ENCODE peak calls at places on chromosome 15, in four cellular contexts. M is breast epithelium, B is epithelial cell of esophagus, F is left ventricle myocardium inferior. H is an unnamed sample.

GRCh38 chr15:60787737-60788513 is 309.0 kb upstream of the ICE2 start:
- DNase-seq in M (no peak), F (no peak), B (no peak), H (peak)

GRCh38 chr15:62647195-62647865 is 395.2 kb upstream of the TPM1 start:
- DNase-seq in M (no peak), F (no peak), B (peak), H (no peak)

GRCh38 chr15:28082891-28083688 is 16.0 kb downstream of the OCA2 start:
- DNase-seq in F (no peak), M (no peak), B (no peak), H (no peak)

GRCh38 chr15:99983171-99983891 is 250.1 kb upstream of the LYSMD4 start:
- DNase-seq in F (no peak), B (no peak), M (no peak), H (no peak)

GRCh38 chr15:49044761-49045571 is 1.3 kb downstream of the SECISBP2L start:
- DNase-seq in M (no peak), F (no peak), B (peak), H (no peak)

GRCh38 chr15:66875588-66876422 is 173.8 kb downstream of the SMAD6 start:
- DNase-seq in F (no peak), B (no peak), M (no peak), H (no peak)

GRCh38 chr15:59353994-59354951 is 18.4 kb downstream of the MYO1E start:
- DNase-seq in B (no peak), M (no peak), F (no peak), H (no peak)

GRCh38 chr15:89837134-89837829 is 22.6 kb upstream of the ANPEP start:
- DNase-seq in M (no peak), B (peak), F (no peak), H (no peak)

GRCh38 chr15:68333775-68334470 is 56.4 kb downstream of the FEM1B start:
- DNase-seq in B (peak), F (peak), M (no peak), H (no peak)

GRCh38 chr15:57248074-57248473 is 128.2 kb upstream of the CGNL1 start:
- DNase-seq in F (no peak), M (no peak), B (no peak), H (no peak)

GRCh38 chr15:68341851-68342336 is 64.3 kb downstream of the FEM1B start:
- DNase-seq in B (no peak), F (no peak), M (no peak), H (no peak)

GRCh38 chr15:94644433-94644832 is 413.1 kb downstream of the MCTP2 start:
- DNase-seq in B (no peak), M (no peak), F (no peak), H (no peak)

GRCh38 chr15:85545757-85546156 is 165.4 kb downstream of the AKAP13 start:
- DNase-seq in B (no peak), F (no peak), M (no peak), H (no peak)

GRCh38 chr15:88016373-88016772 is 240.2 kb downstream of the NTRK3 start:
- DNase-seq in B (no peak), M (no peak), F (no peak), H (no peak)

GRCh38 chr15:34621675-34622074 is 38.2 kb upstream of the GOLGA8B start:
- DNase-seq in M (no peak), B (peak), F (no peak), H (no peak)

H was measured in activated naive CD8-positive, alpha-beta T cell treated with anti-CD3 and anti-CD28 coated beads, Interleukin-2, amount 50 U/mL, for 24 hours.